ENCODE peak calls at places on chromosomes 16 and 17, in six cellular contexts. P is mesenchymal stem cell, V is H9, N is mesendoderm, B is IMR-90, C is trophoblast cell. I is an unnamed sample.
A peak's percentile ranks its signal among the peaks of the same experiment; 100 is the strongest.

GRCh38 chr17:17698869-17699351 is 17.7 kb downstream of the RAI1 start:
- DNase-seq in P (peak; percentile 80), V (peak; percentile 76), N (no peak), B (peak; percentile 41), C (peak; percentile 37), I (no peak)

GRCh38 chr17:62058611-62059010 is 6.5 kb downstream of the MED13 start:
- DNase-seq in P (no peak), V (no peak), N (no peak), B (no peak), C (no peak), I (no peak)

GRCh38 chr16:75559564-75560372 is 3.7 kb upstream of the TMEM231 start:
- DNase-seq in P (peak; percentile 76), V (peak; percentile 45), N (peak; percentile 41), B (peak; percentile 62), C (no peak), I (no peak)

GRCh38 chr17:29112780-29113295 is 67.4 kb downstream of the MYO18A start:
- DNase-seq in P (no peak), V (no peak), N (no peak), B (no peak), C (no peak), I (no peak)

GRCh38 chr17:82216301-82217119 is 3.9 kb upstream of the CCDC57 start:
- DNase-seq in P (peak; percentile 69), V (no peak), N (no peak), B (peak; percentile 81), C (peak; percentile 74), I (no peak)

GRCh38 chr17:17849147-17849820 is 12.5 kb upstream of the SREBF1 start:
- DNase-seq in P (no peak), V (no peak), N (no peak), B (no peak), C (no peak), I (no peak)

GRCh38 chr17:8124350-8125195 is 667 bp upstream of the HES7 start:
- DNase-seq in P (peak; percentile 52), V (no peak), N (peak; percentile 45), B (peak; percentile 36), C (no peak), I (no peak)

GRCh38 chr17:68561319-68561718 is 39.8 kb downstream of the FAM20A start:
- DNase-seq in P (no peak), V (no peak), N (no peak), B (no peak), C (no peak), I (no peak)

GRCh38 chr16:85350973-85351372 is 238.7 kb upstream of the CIBAR2 start:
- DNase-seq in P (peak; percentile 95), V (no peak), N (no peak), B (peak; percentile 96), C (no peak), I (no peak)

GRCh38 chr16:66228791-66229190 is 137.7 kb upstream of the CDH5 start:
- DNase-seq in P (peak; percentile 67), V (no peak), N (no peak), B (peak; percentile 38), C (no peak), I (no peak)

GRCh38 chr16:70803354-70803753 is 2.4 kb upstream of the VAC14 start:
- DNase-seq in P (no peak), V (no peak), N (no peak), B (peak; percentile 14), C (peak; percentile 21), I (no peak)

GRCh38 chr16:21656795-21657768 is 4.7 kb upstream of the IGSF6 start:
- DNase-seq in P (peak; percentile 69), V (no peak), N (peak; percentile 57), B (peak; percentile 67), C (no peak), I (peak; percentile 55)

GRCh38 chr17:28372945-28373274 is 1.4 kb downstream of the SARM1 start:
- DNase-seq in P (no peak), V (no peak), N (no peak), B (no peak), C (no peak), I (no peak)

GRCh38 chr17:72166040-72166439 is 45.2 kb downstream of the SOX9 start:
- DNase-seq in P (no peak), V (peak; percentile 55), N (peak; percentile 25), B (no peak), C (no peak), I (no peak)

DNA sequence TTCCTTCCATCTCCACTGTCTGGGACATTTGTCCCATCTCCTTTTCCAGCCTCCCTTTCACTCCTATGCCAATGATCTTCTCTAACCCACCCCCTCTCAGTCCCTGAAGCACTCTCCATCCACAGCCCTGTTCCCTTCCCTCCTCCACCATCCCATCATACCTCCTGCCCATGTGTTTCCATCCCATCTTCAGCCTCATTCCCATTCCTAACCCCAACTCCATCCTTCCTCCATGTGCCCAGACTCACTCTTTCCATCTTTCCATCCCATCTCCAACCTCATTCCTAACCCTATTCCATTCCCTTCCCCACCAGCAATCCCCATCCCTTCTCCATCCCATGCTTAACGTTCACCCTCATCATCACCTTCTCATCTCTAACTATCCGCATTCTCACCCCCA is 4.3 kb downstream of the IL27 start:
- DNase-seq in P (no peak), V (no peak), N (no peak), B (no peak), C (no peak), I (no peak)
- H3K9ac ChIP-seq in P (no peak overlapping the region), V (no peak overlapping the region), N (no peak overlapping the region), B (no peak overlapping the region), C (no peak overlapping the region), I (no peak overlapping the region)

DNA sequence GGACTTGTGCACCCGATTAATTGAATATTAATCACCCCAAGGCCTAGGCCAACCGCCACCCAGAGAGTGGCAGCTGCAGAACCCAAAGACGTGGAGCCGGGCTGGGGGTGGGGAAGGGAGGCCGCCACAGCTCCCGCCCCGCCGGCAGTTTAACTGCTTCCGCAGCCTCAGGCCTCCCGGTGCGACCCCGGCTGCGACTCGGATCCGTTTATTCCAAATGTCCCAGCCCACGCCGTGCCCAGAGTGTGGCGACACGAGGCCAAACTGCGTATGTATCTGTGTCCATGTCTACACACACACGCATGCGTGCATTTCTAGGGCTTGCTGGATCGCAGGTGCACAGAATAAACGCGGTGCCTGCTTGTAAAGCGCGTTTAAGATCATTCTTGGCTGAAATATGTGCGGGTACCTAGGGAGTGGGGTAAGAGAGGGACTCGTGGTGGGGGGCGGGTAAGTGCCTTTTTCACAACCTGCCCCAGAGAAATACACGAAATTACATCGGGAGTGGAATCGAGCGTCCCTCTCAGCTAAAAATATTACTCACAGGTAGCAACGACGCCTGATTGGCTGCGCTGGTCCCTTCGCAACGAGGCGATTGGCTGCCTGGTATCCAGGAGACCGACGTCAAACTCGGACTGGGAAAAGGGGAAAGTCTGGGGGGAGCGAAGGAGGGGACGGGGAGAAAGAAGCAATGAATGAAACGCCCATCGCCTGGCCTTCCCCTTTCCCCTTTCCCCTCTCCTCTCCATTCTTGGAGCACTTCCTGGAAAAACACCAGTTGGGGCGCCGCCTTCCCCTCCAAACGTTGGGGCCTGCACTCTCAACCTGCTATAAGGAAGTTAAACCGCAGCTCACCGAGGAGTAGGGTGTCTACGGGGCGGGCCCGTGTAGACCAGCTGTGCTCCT is 1.0 kb upstream of the TOB1 start:
- DNase-seq in P (peak; percentile 99), V (peak; percentile 99), N (peak; percentile 98), B (peak; percentile 93), C (peak; percentile 69), I (peak; percentile 95)
- H3K18ac ChIP-seq in P (peak overlapping the region; percentile 97), V (peak overlapping the region; percentile 96), N (peak overlapping the region; percentile 55), B (peak overlapping the region; percentile 14), C (peak overlapping the region; percentile 48), I (peak overlapping the region; percentile 96)

GRCh38 chr16:11795887-11796226 is 1.2 kb downstream of the ZC3H7A start:
- DNase-seq in P (no peak), V (no peak), N (no peak), B (no peak), C (no peak), I (no peak)

GRCh38 chr16:11793840-11794239 is 3.2 kb downstream of the ZC3H7A start:
- DNase-seq in P (no peak), V (no peak), N (no peak), B (no peak), C (no peak), I (no peak)

GRCh38 chr16:11792404-11793260 is 4.4 kb downstream of the ZC3H7A start:
- DNase-seq in P (no peak), V (no peak), N (no peak), B (no peak), C (no peak), I (no peak)

GRCh38 chr16:11794991-11795886 is 1.8 kb downstream of the ZC3H7A start:
- DNase-seq in P (no peak), V (no peak), N (no peak), B (no peak), C (peak; percentile 42), I (no peak)

DNA sequence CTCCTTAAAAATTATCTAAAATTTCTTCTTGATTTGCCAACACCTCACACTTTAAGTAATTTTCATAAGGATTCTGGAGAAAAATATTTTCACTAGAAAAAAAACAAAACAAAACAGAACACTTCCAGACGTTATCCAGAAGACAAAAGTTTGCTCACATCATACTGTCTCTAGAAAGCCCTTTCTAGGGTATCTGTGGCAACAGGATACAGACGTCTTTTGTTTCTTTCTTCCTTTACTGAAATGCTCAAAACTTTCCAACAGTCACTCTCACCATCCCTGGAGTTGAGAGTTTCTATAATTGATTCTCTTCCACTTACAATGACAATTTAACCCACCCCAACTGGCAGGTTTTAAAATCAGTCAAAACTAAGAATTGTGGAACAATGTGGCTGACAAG is 2.6 kb downstream of the ZC3H7A start:
- DNase-seq in P (no peak), V (no peak), N (no peak), B (no peak), C (no peak), I (no peak)
- H3K9ac ChIP-seq in P (peak overlapping the region; percentile 98), V (no peak overlapping the region), N (no peak overlapping the region), B (no peak overlapping the region), C (no peak overlapping the region), I (no peak overlapping the region)

GRCh38 chr16:87344931-87345631 is 27.9 kb upstream of the C16orf95 start:
- DNase-seq in P (no peak), V (peak; percentile 39), N (peak; percentile 38), B (no peak), C (no peak), I (no peak)
- H3K18ac ChIP-seq in P (no peak overlapping the region), V (no peak overlapping the region), N (no peak overlapping the region), B (no peak overlapping the region), C (no peak overlapping the region), I (peak overlapping the region; percentile 57)

GRCh38 chr17:4483012-4483840 is 15.5 kb upstream of the SPNS2 start:
- DNase-seq in P (no peak), V (no peak), N (peak; percentile 92), B (no peak), C (peak; percentile 84), I (no peak)
- H3K9ac ChIP-seq in P (no peak overlapping the region), V (no peak overlapping the region), N (no peak overlapping the region), B (no peak overlapping the region), C (no peak overlapping the region), I (no peak overlapping the region)

GRCh38 chr16:12021578-12022265 is 45.2 kb downstream of the SNX29 start:
- DNase-seq in P (no peak), V (no peak), N (no peak), B (no peak), C (no peak), I (no peak)
- H3K18ac ChIP-seq in P (no peak overlapping the region), V (no peak overlapping the region), N (no peak overlapping the region), B (no peak overlapping the region), C (no peak overlapping the region), I (no peak overlapping the region)

DNA sequence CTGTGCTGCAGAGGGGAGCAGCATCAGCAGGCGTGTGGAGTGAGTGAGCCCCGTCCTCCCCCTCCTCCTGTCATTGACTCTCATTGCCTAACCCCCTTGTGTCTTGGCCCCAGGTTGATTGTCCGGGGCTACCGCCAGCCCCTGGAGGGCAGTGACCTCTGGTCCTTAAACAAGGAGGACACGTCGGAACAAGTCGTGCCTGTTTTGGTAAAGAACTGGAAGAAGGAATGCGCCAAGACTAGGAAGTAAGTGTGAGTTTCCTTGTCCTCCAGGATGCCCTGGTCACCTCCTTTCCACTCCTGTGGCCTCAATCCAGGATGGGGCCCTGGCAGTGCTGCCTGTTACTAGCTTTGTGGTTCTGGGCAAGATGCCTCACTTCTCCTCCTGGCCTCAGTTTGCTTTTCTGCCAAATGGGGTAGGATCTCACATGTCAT is 87.0 kb downstream of the ABCC1 start:
- DNase-seq in P (no peak), V (no peak), N (no peak), B (no peak), C (peak; percentile 31), I (peak; percentile 54)
- H3K9ac ChIP-seq in P (no peak overlapping the region), V (no peak overlapping the region), N (no peak overlapping the region), B (no peak overlapping the region), C (no peak overlapping the region), I (no peak overlapping the region)